ENCODE peak calls at places on chromosomes 12 and 14, in nine cellular contexts. R is SW480; D is kidney epithelial cell; A is activated naive CD4-positive, alpha-beta T cell; G is HFF-Myc; L is H7; N is activated CD8-positive, alpha-beta memory T cell treated with anti-CD3 and anti-CD28 coated beads for 4 hours; F is T-cell; Z is LoVo. B is an unnamed sample.

GRCh38 chr12:3216726-3217682 is 139.8 kb downstream of the TSPAN9 start:
- DNase-seq in D (peak; percentile 48), L (no peak), N (no peak), A (no peak), R (no peak), F (no peak), G (peak; percentile 59), Z (peak; percentile 71), B (peak; percentile 78)

GRCh38 chr14:36513451-36514277 is 6.4 kb downstream of the NKX2-1 start:
- DNase-seq in F (no peak), R (no peak), L (peak; percentile 93), Z (no peak), D (no peak), G (no peak), A (no peak), N (no peak), B (no peak)

GRCh38 chr12:102917026-102917787 is at the start of gene PAH:
- DNase-seq in A (peak; percentile 0), R (peak; percentile 57), F (no peak), D (no peak), L (peak; percentile 82), N (peak; percentile 1), Z (peak; percentile 37), G (no peak), B (no peak)

GRCh38 chr14:88541324-88541723 is 13.5 kb downstream of the PTPN21 start:
- DNase-seq in R (no peak), A (no peak), L (no peak), D (no peak), F (no peak), Z (no peak), G (no peak), N (no peak), B (no peak)

GRCh38 chr12:88836156-88836555 is 255.9 kb upstream of the KITLG start:
- DNase-seq in G (no peak), Z (peak; percentile 20), D (no peak), N (no peak), A (no peak), L (no peak), F (no peak), R (no peak), B (no peak)

GRCh38 chr12:95870897-95871296 is 12.1 kb downstream of the SNRPF start:
- DNase-seq in Z (no peak), F (no peak), G (no peak), N (no peak), D (no peak), L (no peak), R (no peak), A (no peak), B (no peak)

GRCh38 chr14:64542839-64543207 is 2.3 kb downstream of the HSPA2 start:
- DNase-seq in D (no peak), G (no peak), Z (no peak), R (no peak), N (no peak), A (no peak), L (no peak), F (no peak), B (no peak)

GRCh38 chr14:75715926-75716780 is 55.1 kb downstream of the TTLL5 start:
- DNase-seq in R (peak; percentile 17), Z (no peak), N (no peak), A (no peak), D (no peak), G (no peak), F (no peak), L (no peak), B (peak; percentile 76)

GRCh38 chr12:131829351-131829794 is 1.2 kb downstream of the MMP17 start:
- DNase-seq in R (no peak), D (no peak), Z (no peak), N (no peak), F (no peak), L (no peak), A (no peak), G (no peak), B (no peak)

B was measured in astrocyte of the spinal cord.